ENCODE peak calls at places on chromosomes 2 and 18, in nine cellular contexts. V, Q, Y, S, G, F, D, L and W are unnamed samples.

GRCh38 chr2:47455411-47455810 is 52.5 kb downstream of the MSH2 start:
- DNase-seq in V (no peak), S (no peak), Y (no peak), G (no peak), L (no peak), F (no peak), Q (no peak), D (no peak), W (no peak)

GRCh38 chr18:25289040-25289631 is 62.8 kb downstream of the ZNF521 start:
- DNase-seq in L (no peak), F (no peak), Y (no peak), Q (peak), D (no peak), S (no peak), G (no peak), V (no peak), W (no peak)

GRCh38 chr2:9799011-9799596 is 44.2 kb upstream of the TAF1B start:
- DNase-seq in V (no peak), L (no peak), D (no peak), F (no peak), Q (no peak), S (no peak), G (no peak), Y (no peak), W (no peak)

GRCh38 chr2:120267348-120267747 is 14.7 kb downstream of the RALB start:
- DNase-seq in V (no peak), Y (no peak), S (no peak), D (no peak), F (no peak), L (no peak), Q (no peak), G (no peak), W (no peak)

GRCh38 chr2:12051831-12052230 is 305.4 kb downstream of the LPIN1 start:
- DNase-seq in L (no peak), Q (no peak), V (no peak), Y (no peak), F (no peak), G (no peak), S (no peak), D (no peak), W (no peak)

GRCh38 chr2:61177727-61178549 is 15.9 kb downstream of the C2orf74 start:
- DNase-seq in S (peak), Q (no peak), G (no peak), F (peak), Y (no peak), D (peak), V (no peak), L (no peak), W (peak)

GRCh38 chr2:10918661-10919414 is 7.1 kb downstream of the KCNF1 start:
- DNase-seq in D (no peak), Q (no peak), F (no peak), Y (no peak), G (no peak), S (no peak), L (no peak), V (no peak), W (no peak)

GRCh38 chr2:5618271-5618670 is 73.9 kb upstream of the SOX11 start:
- DNase-seq in Y (no peak), G (no peak), V (no peak), Q (no peak), S (no peak), D (no peak), L (no peak), F (no peak), W (no peak)

GRCh38 chr2:218721934-218722333 is 11.3 kb downstream of the TTLL4 start:
- DNase-seq in G (no peak), Q (no peak), S (no peak), L (no peak), V (no peak), D (no peak), F (no peak), Y (no peak), W (no peak)

GRCh38 chr2:234671716-234672115 is 174.8 kb upstream of the ARL4C start:
- DNase-seq in L (no peak), Y (no peak), G (no peak), D (no peak), Q (no peak), S (no peak), V (no peak), F (no peak), W (no peak)

GRCh38 chr2:176174850-176175728 is 13.4 kb upstream of the HOXD1 start:
- DNase-seq in Y (no peak), L (no peak), G (no peak), F (no peak), V (no peak), S (no peak), Q (no peak), D (peak), W (no peak)

GRCh38 chr18:10797882-10798281 is 272.1 kb downstream of the NAPG start:
- DNase-seq in D (peak), Q (no peak), L (no peak), Y (no peak), G (no peak), V (no peak), F (no peak), S (no peak), W (no peak)

GRCh38 chr2:8684421-8684884 is 2.6 kb downstream of the ID2 start:
- DNase-seq in F (peak), S (no peak), Q (no peak), L (no peak), G (no peak), Y (peak), D (no peak), V (peak), W (no peak)

GRCh38 chr2:126797622-126798275 is 100.9 kb upstream of the TEX51 start:
- DNase-seq in Y (no peak), D (no peak), L (no peak), Q (no peak), S (no peak), V (no peak), G (no peak), F (no peak), W (no peak)

GRCh38 chr2:239951117-239951734 is 73.9 kb downstream of the NDUFA10 start:
- DNase-seq in D (no peak), G (no peak), Q (no peak), S (no peak), V (no peak), L (no peak), F (no peak), Y (no peak), W (no peak)

GRCh38 chr2:54954705-54955357 is 95.4 kb downstream of the RTN4 start:
- DNase-seq in S (no peak), F (no peak), Q (no peak), L (no peak), G (no peak), D (no peak), V (no peak), Y (no peak), W (no peak)

GRCh38 chr2:94879982-94880377 is 8.8 kb downstream of the TEKT4 start:
- DNase-seq in Q (no peak), D (no peak), F (no peak), V (no peak), G (no peak), L (no peak), Y (no peak), S (no peak), W (no peak)

GRCh38 chr18:9711361-9712129 is 3.4 kb downstream of the RAB31 start:
- DNase-seq in V (no peak), L (no peak), S (no peak), F (no peak), Q (no peak), G (no peak), Y (no peak), D (no peak), W (no peak)

GRCh38 chr2:161250864-161251436 is 57.3 kb upstream of the PSMD14 start:
- DNase-seq in D (no peak), L (no peak), Q (peak), Y (peak), G (peak), V (peak), S (no peak), F (no peak), W (no peak)

GRCh38 chr2:42124051-42124813 is 44.9 kb upstream of the EML4 start:
- DNase-seq in Y (no peak), Q (no peak), D (no peak), G (no peak), F (no peak), L (no peak), V (no peak), S (no peak), W (no peak)

GRCh38 chr18:77106331-77106730 is 26.3 kb downstream of the MBP start:
- DNase-seq in Q (no peak), F (peak), D (no peak), Y (no peak), G (no peak), S (peak), L (peak), V (no peak), W (peak)

GRCh38 chr2:200624660-200625059 is 38.8 kb downstream of the AOX1 start:
- DNase-seq in D (no peak), S (no peak), V (no peak), Y (no peak), F (no peak), L (no peak), G (no peak), Q (no peak), W (no peak)

GRCh38 chr2:212953170-212953920 is 198.1 kb downstream of the IKZF2 start:
- DNase-seq in Q (no peak), D (no peak), S (no peak), L (no peak), G (no peak), V (no peak), Y (no peak), F (no peak), W (no peak)

GRCh38 chr18:47397671-47398319 is 146.3 kb upstream of the SKOR2 start:
- DNase-seq in L (no peak), V (no peak), G (no peak), Y (no peak), Q (no peak), S (no peak), D (peak), F (no peak), W (no peak)

GRCh38 chr2:204551464-204551863 is 6.2 kb downstream of the PARD3B start:
- DNase-seq in Q (no peak), D (no peak), L (no peak), F (no peak), S (no peak), G (no peak), V (no peak), Y (no peak), W (no peak)

GRCh38 chr18:77123313-77124231 is 9.0 kb downstream of the MBP start:
- DNase-seq in D (no peak), V (no peak), Q (no peak), L (no peak), G (no peak), F (no peak), Y (no peak), S (no peak), W (no peak)

GRCh38 chr18:59718108-59719057 is 21.2 kb upstream of the CCBE1 start:
- DNase-seq in Y (no peak), G (peak), L (no peak), Q (no peak), V (no peak), F (no peak), S (no peak), D (no peak), W (no peak)

GRCh38 chr2:46032161-46032813 is 264.9 kb upstream of the EPAS1 start:
- DNase-seq in L (no peak), D (no peak), G (no peak), V (no peak), F (no peak), S (no peak), Q (no peak), Y (no peak), W (no peak)

GRCh38 chr2:224263571-224264043 is 138.3 kb downstream of the FAM124B start:
- DNase-seq in L (no peak), D (no peak), F (no peak), Q (no peak), G (no peak), V (no peak), S (no peak), Y (no peak), W (no peak)

GRCh38 chr2:67846341-67847070 is 216.3 kb downstream of the C1D start:
- DNase-seq in S (no peak), G (peak), V (peak), L (no peak), Q (no peak), F (no peak), D (peak), Y (peak), W (no peak)

GRCh38 chr2:223724831-223725230 is 112.6 kb downstream of the AP1S3 start:
- DNase-seq in L (no peak), Y (no peak), F (no peak), D (no peak), Q (no peak), S (no peak), G (no peak), V (no peak), W (no peak)

GRCh38 chr2:190765386-190766173 is 115.0 kb upstream of the GLS start:
- DNase-seq in F (no peak), G (no peak), L (no peak), D (no peak), Q (no peak), Y (no peak), S (no peak), V (no peak), W (no peak)

GRCh38 chr2:221377597-221377996 is 194.5 kb downstream of the EPHA4 start:
- DNase-seq in L (no peak), S (no peak), Q (no peak), Y (no peak), G (no peak), F (no peak), V (no peak), D (no peak), W (no peak)